ENCODE peak calls at places on chromosomes 4 and X, in four cellular contexts. A is DMS153; D is HL-60; O is CD4-positive, CD25-positive, alpha-beta regulatory T cell. U is an unnamed sample.

GRCh38 chr4:150178161-150178560 is 99.9 kb downstream of the DCLK2 start:
- DNase-seq in D (no peak), O (no peak), A (no peak), U (no peak)

GRCh38 chr4:76374744-76375143 is 46.2 kb downstream of the CCDC158 start:
- DNase-seq in D (no peak), A (no peak), O (no peak), U (no peak)

GRCh38 chr4:70705146-70705855 is 16.5 kb upstream of the RUFY3 start:
- DNase-seq in A (no peak), D (no peak), O (peak; percentile 59), U (no peak)

GRCh38 chr4:168643083-168643795 is 146.4 kb downstream of the PALLD start:
- DNase-seq in D (no peak), O (no peak), A (no peak), U (no peak)

GRCh38 chr4:169340834-169341233 is 70.1 kb upstream of the SH3RF1 start:
- DNase-seq in O (no peak), D (no peak), A (no peak), U (no peak)

GRCh38 chr4:25807101-25807728 is 55.6 kb downstream of the SEL1L3 start:
- DNase-seq in D (no peak), O (no peak), A (no peak), U (no peak)

GRCh38 chrX:153401133-153401764 is at the start of gene PNMA6E:
- DNase-seq in A (no peak), O (no peak), D (no peak), U (no peak)

GRCh38 chrX:56794404-56794803 is 65.4 kb downstream of the NBDY start:
- DNase-seq in O (no peak), D (no peak), A (no peak), U (no peak)

GRCh38 chr4:108878781-108879180 is 115.9 kb upstream of the ETNPPL start:
- DNase-seq in O (no peak), A (no peak), D (no peak), U (no peak)

GRCh38 chrX:15607067-15607466 is 6.3 kb upstream of the ACE2 start:
- DNase-seq in O (no peak), D (no peak), A (no peak), U (no peak)

GRCh38 chr4:72352746-72353145 is 216.3 kb downstream of the ADAMTS3 start:
- DNase-seq in D (no peak), A (no peak), O (no peak), U (peak; percentile 44)

GRCh38 chrX:318068-318738 is 393 bp downstream of the GTPBP6 start:
- DNase-seq in D (peak; percentile 89), O (peak; percentile 96), A (no peak), U (peak; percentile 91)

GRCh38 chr4:56658410-56659003 is 22.6 kb downstream of the HOPX start:
- DNase-seq in A (no peak), D (no peak), O (no peak), U (no peak)